ENCODE peak calls at places on chromosomes 7 and 10, in ten cellular contexts. R is mucosa of descending colon, Q is body of pancreas, G is HFFc6, Y is lower lobe of right lung, H is retinal pigment epithelial cell, D is fibroblast of villous mesenchyme, I is cardiac muscle cell, C is left lung, O is NB4. A is an unnamed sample.

GRCh38 chr7:66187894-66188293 is 17.2 kb upstream of the TPST1 start:
- DNase-seq in C (no peak), Y (no peak), O (no peak), H (no peak), I (no peak), R (peak), G (peak), Q (peak), D (peak), A (no peak)

GRCh38 chr7:108415821-108416536 is 40.3 kb downstream of the NRCAM start:
- DNase-seq in I (no peak), O (peak), Y (no peak), Q (peak), R (no peak), D (no peak), G (peak), C (no peak), H (peak), A (peak)

GRCh38 chr7:7820409-7820808 is 102.0 kb upstream of the RPA3 start:
- DNase-seq in G (no peak), R (no peak), H (no peak), O (no peak), Q (no peak), C (no peak), Y (no peak), D (no peak), I (no peak), A (no peak)

GRCh38 chr7:143214789-143215679 is 6.8 kb upstream of the TAS2R40 start:
- DNase-seq in I (peak), R (peak), G (peak), H (peak), C (no peak), Y (no peak), O (peak), D (peak), Q (peak), A (peak)

GRCh38 chr7:38425509-38425908 is 152.1 kb upstream of the TARP start:
- DNase-seq in D (no peak), G (no peak), I (no peak), H (no peak), O (no peak), R (no peak), Q (no peak), C (no peak), Y (no peak), A (no peak)

GRCh38 chr7:157253850-157254249 is 83.0 kb upstream of the DNAJB6 start:
- DNase-seq in G (no peak), I (no peak), Q (peak), D (no peak), Y (peak), H (no peak), C (peak), R (peak), O (no peak), A (no peak)

GRCh38 chr7:42494722-42495121 is 257.7 kb upstream of the GLI3 start:
- DNase-seq in G (no peak), R (no peak), Y (no peak), O (no peak), H (no peak), D (peak), C (no peak), Q (no peak), I (no peak), A (no peak)

GRCh38 chr7:50558380-50559051 is 6.7 kb downstream of the DDC start:
- DNase-seq in O (no peak), Q (no peak), H (no peak), C (no peak), R (no peak), Y (no peak), G (no peak), D (peak), I (no peak), A (no peak)

GRCh38 chr7:7699970-7700369 is 18.4 kb downstream of the RPA3 start:
- DNase-seq in Q (no peak), I (no peak), Y (no peak), D (no peak), R (no peak), C (no peak), H (no peak), G (no peak), O (no peak), A (no peak)

GRCh38 chr10:1110674-1111119 is 54.5 kb downstream of the WDR37 start:
- DNase-seq in H (no peak), I (no peak), D (no peak), Q (no peak), R (no peak), G (no peak), C (peak), Y (no peak), O (no peak), A (no peak)

GRCh38 chr10:100895346-100895745 is 17.4 kb upstream of the SLF2 start:
- DNase-seq in R (peak), C (no peak), H (no peak), G (no peak), Q (no peak), I (no peak), Y (no peak), D (no peak), O (peak), A (no peak)

GRCh38 chr7:96484091-96484490 is 162.2 kb upstream of the SLC25A13 start:
- DNase-seq in Q (no peak), H (no peak), I (no peak), R (no peak), O (no peak), C (no peak), D (no peak), G (no peak), Y (no peak), A (no peak)

GRCh38 chr7:21426286-21426957 is 1.5 kb upstream of the SP4 start:
- DNase-seq in G (no peak), I (no peak), Y (no peak), O (peak), Q (no peak), H (peak), D (peak), C (no peak), R (no peak), A (no peak)

GRCh38 chr7:76507723-76508406 is 2.5 kb upstream of the UPK3B start:
- DNase-seq in H (no peak), G (no peak), R (no peak), C (no peak), D (peak), Q (no peak), Y (no peak), I (no peak), O (peak), A (no peak)

GRCh38 chr7:153193144-153193595 is 433.6 kb downstream of the ACTR3B start:
- DNase-seq in G (no peak), R (peak), H (no peak), I (peak), Q (peak), C (peak), D (no peak), O (peak), Y (peak), A (peak)

GRCh38 chr10:122029503-122030199 is 40.7 kb downstream of the TACC2 start:
- DNase-seq in Y (no peak), C (no peak), Q (no peak), O (no peak), D (no peak), G (no peak), I (no peak), H (no peak), R (no peak), A (no peak)
- TF ChIP-seq CTCF in Y (no peak), C (no peak), Q (no peak), O (no peak), D (no peak), G (no peak), I (no peak), H (peak), R (no peak), A (no peak)

DNA sequence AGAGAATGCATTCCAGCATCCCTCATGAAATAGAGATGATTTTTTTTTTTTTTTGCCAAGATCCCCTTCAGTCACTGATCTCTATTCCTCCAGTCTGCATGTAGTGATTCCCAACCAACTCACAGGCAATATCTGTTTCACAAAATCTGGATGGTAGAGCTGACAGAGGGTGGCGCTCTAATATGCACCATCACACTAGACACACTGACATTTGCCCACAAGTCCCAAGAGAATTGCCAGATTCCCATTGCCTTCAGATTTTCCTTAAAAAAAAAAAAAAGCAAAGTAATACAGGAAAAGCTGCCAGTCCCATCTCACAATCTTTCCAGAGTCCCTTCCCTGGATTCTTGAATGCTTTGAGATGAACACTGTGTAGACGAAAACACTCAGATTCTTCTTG is 301.0 kb downstream of the SORCS1 start:
- DNase-seq in C (no peak), D (no peak), G (no peak), Y (no peak), H (no peak), I (peak), O (peak), R (peak), Q (no peak), A (peak)
- TF ChIP-seq CTCF in C (no peak), D (no peak), G (no peak), Y (no peak), H (no peak), I (no peak), O (no peak), R (no peak), Q (no peak), A (peak)

GRCh38 chr7:100604976-100605911 is 3.1 kb downstream of the PCOLCE start:
- DNase-seq in D (no peak), I (peak), Y (peak), Q (peak), O (peak), R (peak), H (no peak), G (no peak), C (peak), A (peak)

GRCh38 chr7:100606313-100606712 is 4.2 kb downstream of the PCOLCE start:
- DNase-seq in I (no peak), Y (no peak), D (no peak), H (no peak), G (no peak), O (no peak), R (no peak), C (peak), Q (no peak), A (no peak)

GRCh38 chr7:100604078-100604975 is 2.2 kb downstream of the PCOLCE start:
- DNase-seq in D (peak), H (no peak), G (peak), I (peak), C (peak), R (peak), Y (peak), Q (peak), O (peak), A (peak)

GRCh38 chr7:100603697-100604077 is 1.5 kb downstream of the PCOLCE start:
- DNase-seq in G (peak), Q (no peak), H (no peak), R (no peak), I (peak), D (peak), C (no peak), O (peak), Y (no peak), A (no peak)

GRCh38 chr7:100607111-100607510 is 4.9 kb downstream of the PCOLCE start:
- DNase-seq in I (no peak), H (no peak), D (no peak), C (no peak), Y (no peak), Q (no peak), R (no peak), G (no peak), O (no peak), A (no peak)
- TF ChIP-seq CTCF in I (no peak), H (no peak), D (no peak), C (no peak), Y (no peak), Q (no peak), R (no peak), G (no peak), O (no peak), A (no peak)

DNA sequence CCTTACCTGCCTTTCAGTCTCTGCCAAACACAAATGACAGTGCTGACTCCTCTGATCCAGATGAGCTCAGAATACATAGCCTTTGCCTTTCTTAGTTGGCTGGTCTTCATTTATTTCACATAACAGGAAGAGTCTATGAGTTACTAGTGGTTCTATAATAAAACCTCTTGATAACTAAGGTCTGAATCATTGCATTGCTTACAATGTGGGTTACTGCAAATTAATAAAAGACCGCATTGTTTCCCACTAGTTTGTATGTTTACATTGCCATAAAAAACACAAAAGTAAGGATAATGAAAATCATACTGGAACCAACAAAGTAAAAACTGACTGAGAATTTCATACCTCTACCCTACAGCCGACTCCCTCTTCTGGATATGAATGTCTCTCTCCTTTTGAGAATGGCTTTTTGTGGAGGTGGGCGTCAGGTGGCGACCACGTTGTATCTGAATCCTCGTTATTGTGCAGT is 62.0 kb upstream of the AKR1E2 start:
- DNase-seq in I (no peak), H (no peak), C (no peak), G (peak), Y (no peak), O (no peak), D (peak), Q (no peak), R (no peak), A (no peak)
- TF ChIP-seq CTCF in I (no peak), H (no peak), C (no peak), G (peak), Y (no peak), O (no peak), D (no peak), Q (no peak), R (no peak), A (no peak)

DNA sequence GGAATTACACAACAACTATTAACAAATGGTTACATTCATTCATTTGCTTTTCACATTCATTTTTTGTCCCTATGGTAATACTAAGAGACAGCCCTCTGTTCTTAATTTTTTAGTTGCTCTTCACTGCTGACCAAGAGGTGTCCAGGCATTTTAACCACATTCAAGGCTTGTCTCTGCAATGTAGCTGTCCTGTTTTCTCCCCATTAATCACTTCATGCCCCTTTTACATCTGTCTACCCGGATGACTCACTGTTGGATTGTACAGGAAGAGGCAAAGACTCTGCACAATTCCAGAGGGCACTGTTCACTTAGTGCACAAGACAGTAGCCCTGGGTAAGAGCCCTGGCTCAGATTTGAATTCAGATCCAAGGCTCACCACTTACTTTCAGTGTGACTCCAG is 168.5 kb downstream of the NOC3L start:
- DNase-seq in D (no peak), O (no peak), G (peak), C (no peak), Q (no peak), R (no peak), I (no peak), Y (no peak), H (no peak), A (no peak)
- TF ChIP-seq CTCF in D (no peak), O (no peak), G (peak), C (no peak), Q (no peak), R (no peak), I (no peak), Y (no peak), H (peak), A (no peak)

GRCh38 chr10:122201401-122201800 is 69.7 kb upstream of the BTBD16 start:
- DNase-seq in O (no peak), I (no peak), R (no peak), H (no peak), G (no peak), D (no peak), Y (no peak), C (no peak), Q (no peak), A (no peak)

GRCh38 chr10:122207135-122207534 is 64.0 kb upstream of the BTBD16 start:
- DNase-seq in Y (no peak), D (no peak), G (no peak), C (no peak), R (no peak), Q (no peak), H (no peak), I (no peak), O (no peak), A (no peak)

GRCh38 chr10:122206471-122207065 is 64.5 kb upstream of the BTBD16 start:
- DNase-seq in G (peak), D (no peak), R (no peak), Q (no peak), H (no peak), C (no peak), O (peak), Y (no peak), I (no peak), A (no peak)

GRCh38 chr10:122207596-122207995 is 63.5 kb upstream of the BTBD16 start:
- DNase-seq in C (no peak), I (peak), H (no peak), G (no peak), D (peak), R (no peak), O (peak), Y (no peak), Q (no peak), A (no peak)

DNA sequence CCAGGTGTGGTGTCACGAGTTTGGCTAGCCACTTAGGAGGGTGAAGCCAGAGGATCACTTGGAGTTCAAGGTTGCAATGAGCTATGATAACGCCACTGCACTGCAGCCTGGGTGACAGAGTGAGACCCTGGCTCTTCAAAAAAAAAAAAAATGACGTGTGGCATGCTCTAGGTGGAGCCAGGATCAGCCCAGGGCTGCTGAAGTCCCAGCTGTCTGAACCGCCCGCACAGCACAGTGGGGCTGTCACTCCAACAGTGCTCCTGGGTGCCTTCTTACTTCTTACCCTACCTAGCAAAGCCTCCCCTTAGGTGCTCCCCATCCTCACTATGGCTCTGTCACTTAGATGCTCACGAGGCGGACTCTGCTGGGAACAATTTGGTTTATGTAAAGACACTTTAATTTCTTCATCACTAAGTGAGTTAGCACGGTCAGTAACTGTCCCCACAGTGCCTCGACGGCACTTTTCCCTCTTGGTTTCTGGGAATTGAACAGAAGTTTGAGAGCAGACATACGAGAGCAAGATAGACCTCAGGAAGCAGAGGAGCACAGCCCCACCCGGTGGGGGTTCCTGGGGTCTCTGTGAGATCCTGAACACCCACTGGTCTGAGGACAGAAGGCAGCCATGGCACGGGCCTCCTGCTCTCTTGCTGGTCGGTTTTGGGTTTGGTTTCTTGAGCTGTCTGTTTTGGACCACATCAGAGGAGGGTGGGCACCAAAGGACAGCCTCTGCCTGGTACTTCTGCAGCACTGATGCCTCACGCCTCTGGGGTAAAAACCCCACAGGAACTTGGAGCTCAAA is 66.2 kb upstream of the BTBD16 start:
- DNase-seq in R (no peak), C (no peak), Q (no peak), I (no peak), Y (peak), H (no peak), O (no peak), D (no peak), G (no peak), A (no peak)
- TF ChIP-seq CTCF in R (no peak), C (no peak), Q (no peak), I (no peak), Y (no peak), H (peak), O (no peak), D (no peak), G (peak), A (no peak)